ENCODE peak calls at places on chromosomes 4 and X, in four cellular contexts. V, C, L and W are unnamed samples.

GRCh38 chr4:8195431-8195830 is 3.7 kb upstream of the SH3TC1 start:
- DNase-seq in L (no peak), V (no peak), C (no peak), W (no peak)

GRCh38 chr4:129037093-129037492 is 56.2 kb downstream of the SCLT1 start:
- DNase-seq in C (no peak), V (no peak), L (no peak), W (no peak)

GRCh38 chrX:78574306-78574705 is 84.8 kb downstream of the RTL3 start:
- DNase-seq in V (no peak), C (no peak), L (no peak), W (no peak)

GRCh38 chr4:168451331-168451730 is 29.0 kb downstream of the DDX60L start:
- DNase-seq in C (no peak), L (no peak), V (no peak), W (no peak)

GRCh38 chrX:153708415-153708814 is 15.8 kb downstream of the BCAP31 start:
- DNase-seq in C (no peak), L (no peak), V (no peak), W (peak; percentile 69)

GRCh38 chrX:80828232-80828631 is 18.6 kb upstream of the BRWD3 start:
- DNase-seq in C (no peak), V (no peak), L (no peak), W (no peak)

GRCh38 chr4:165945991-165946390 is 73.0 kb downstream of the TLL1 start:
- DNase-seq in L (no peak), V (no peak), C (no peak), W (no peak)

GRCh38 chrX:47358387-47359065 is 11.9 kb upstream of the ZNF157 start:
- DNase-seq in V (no peak), L (no peak), C (no peak), W (no peak)

GRCh38 chrX:72394518-72395163 is 88.9 kb upstream of the CITED1 start:
- DNase-seq in L (no peak), C (no peak), V (no peak), W (no peak)

GRCh38 chr4:76197971-76198410 is 15.6 kb downstream of the SCARB2 start:
- DNase-seq in V (no peak), L (no peak), C (no peak), W (no peak)

GRCh38 chr4:142719854-142720541 is 126.1 kb downstream of the INPP4B start:
- DNase-seq in C (no peak), V (peak; percentile 68), L (no peak), W (peak; percentile 44)

GRCh38 chrX:54357414-54358377 is at the start of gene WNK3:
- DNase-seq in C (no peak), V (no peak), L (peak; percentile 57), W (no peak)

GRCh38 chr4:25795566-25796454 is 67.0 kb downstream of the SEL1L3 start:
- DNase-seq in V (no peak), C (no peak), L (no peak), W (no peak)

GRCh38 chrX:150968862-150969720 is 14.0 kb upstream of the HMGB3 start:
- DNase-seq in V (no peak), L (no peak), C (no peak), W (no peak)

GRCh38 chr4:120066525-120067333 is at the start of gene MAD2L1:
- DNase-seq in C (peak; percentile 92), L (peak; percentile 95), V (peak; percentile 94), W (peak; percentile 87)

GRCh38 chr4:120062663-120063195 is 3.9 kb downstream of the MAD2L1 start:
- DNase-seq in V (no peak), C (no peak), L (no peak), W (no peak)

GRCh38 chr4:120066182-120066524 is 495 bp downstream of the MAD2L1 start:
- DNase-seq in L (no peak), C (no peak), V (no peak), W (no peak)

GRCh38 chr4:120070191-120070590 is 3.5 kb upstream of the MAD2L1 start:
- DNase-seq in L (no peak), C (no peak), V (no peak), W (no peak)

DNA sequence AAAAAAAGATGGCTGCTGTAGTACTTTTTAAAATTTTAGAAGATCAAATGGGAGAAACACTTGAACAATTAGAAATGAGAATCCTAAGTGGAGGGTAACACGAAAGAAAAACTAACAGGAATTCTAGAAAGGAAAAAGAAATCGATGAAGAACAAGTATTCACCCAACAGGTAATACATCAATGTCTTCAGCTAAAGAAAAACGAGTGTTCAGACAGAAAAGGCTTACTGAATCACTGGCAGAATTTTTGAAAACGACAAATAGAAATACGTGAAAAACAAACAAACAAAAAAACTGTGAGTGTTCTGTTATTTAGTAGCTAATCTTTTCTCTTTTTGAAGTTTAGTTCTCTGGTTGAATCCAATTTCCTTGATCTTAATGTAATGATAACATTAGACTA is 1.8 kb downstream of the MAD2L1 start:
- DNase-seq in V (no peak), L (no peak), C (no peak), W (no peak)
- H3K27ac ChIP-seq in V (no peak overlapping the region), L (no peak overlapping the region), C (no peak overlapping the region), W (no peak overlapping the region)

DNA sequence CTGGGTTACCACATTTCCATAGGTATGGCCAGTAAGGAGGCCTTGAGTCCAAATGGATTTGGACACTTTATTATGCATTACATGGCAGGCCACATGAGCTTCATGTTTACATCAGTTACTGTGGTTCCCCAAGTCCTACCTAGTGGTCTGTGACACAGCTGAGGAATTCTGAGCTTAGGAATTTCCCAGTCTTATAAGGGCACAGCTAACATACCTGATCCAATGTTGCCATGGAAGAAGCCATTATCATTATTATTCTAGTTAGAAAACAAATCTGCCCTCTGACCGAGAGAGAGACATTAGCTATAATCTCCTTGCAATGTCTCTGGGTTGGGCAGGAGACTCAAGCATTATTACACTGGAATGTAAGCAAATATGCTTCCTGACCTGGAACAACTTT is 174.4 kb upstream of the NUDT10 start:
- DNase-seq in C (no peak), L (no peak), V (no peak), W (no peak)
- H3K27ac ChIP-seq in C (no peak overlapping the region), L (no peak overlapping the region), V (no peak overlapping the region), W (no peak overlapping the region)

DNA sequence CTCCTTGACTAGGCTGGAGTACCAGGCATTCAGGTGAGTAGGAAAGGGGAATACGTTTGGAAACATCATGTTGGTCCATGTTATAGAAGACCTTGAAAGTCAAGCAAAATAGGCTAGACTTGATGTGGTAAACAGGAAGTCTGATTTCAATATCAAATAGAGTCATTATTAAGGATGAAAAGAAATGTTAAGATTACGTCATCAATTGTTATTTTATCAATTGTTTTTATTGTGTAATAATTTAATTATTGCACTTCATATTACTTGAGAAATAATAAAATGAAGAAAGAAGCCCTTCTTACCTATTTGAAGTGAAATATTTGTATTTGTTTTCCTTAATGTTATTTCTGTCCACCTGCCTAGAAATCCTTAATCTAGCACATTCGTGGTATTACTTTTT is 361.0 kb upstream of the HAND2 start:
- DNase-seq in C (no peak), V (no peak), L (no peak), W (no peak)
- H3K27ac ChIP-seq in C (no peak overlapping the region), V (no peak overlapping the region), L (no peak overlapping the region), W (no peak overlapping the region)

DNA sequence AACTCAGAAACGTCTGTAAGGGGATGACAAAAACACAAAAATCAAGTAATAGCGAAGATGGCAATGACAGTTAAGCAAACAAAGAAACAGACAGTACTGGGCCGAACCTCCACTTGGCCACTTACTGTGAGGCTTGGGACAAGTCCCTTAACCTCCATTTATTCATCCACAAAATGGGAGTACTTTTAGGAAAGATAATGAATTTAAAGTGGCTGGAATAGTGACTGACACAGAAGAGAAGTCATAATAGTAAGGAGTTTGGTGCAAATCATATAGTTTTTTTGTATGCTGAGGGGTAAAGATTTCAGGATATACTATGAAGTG is 1.4 kb upstream of the TLR6 start:
- DNase-seq in V (no peak), L (no peak), C (no peak), W (no peak)
- H3K27ac ChIP-seq in V (peak overlapping the region; percentile 84), L (peak overlapping the region; percentile 71), C (peak overlapping the region; percentile 93), W (peak overlapping the region; percentile 89)

DNA sequence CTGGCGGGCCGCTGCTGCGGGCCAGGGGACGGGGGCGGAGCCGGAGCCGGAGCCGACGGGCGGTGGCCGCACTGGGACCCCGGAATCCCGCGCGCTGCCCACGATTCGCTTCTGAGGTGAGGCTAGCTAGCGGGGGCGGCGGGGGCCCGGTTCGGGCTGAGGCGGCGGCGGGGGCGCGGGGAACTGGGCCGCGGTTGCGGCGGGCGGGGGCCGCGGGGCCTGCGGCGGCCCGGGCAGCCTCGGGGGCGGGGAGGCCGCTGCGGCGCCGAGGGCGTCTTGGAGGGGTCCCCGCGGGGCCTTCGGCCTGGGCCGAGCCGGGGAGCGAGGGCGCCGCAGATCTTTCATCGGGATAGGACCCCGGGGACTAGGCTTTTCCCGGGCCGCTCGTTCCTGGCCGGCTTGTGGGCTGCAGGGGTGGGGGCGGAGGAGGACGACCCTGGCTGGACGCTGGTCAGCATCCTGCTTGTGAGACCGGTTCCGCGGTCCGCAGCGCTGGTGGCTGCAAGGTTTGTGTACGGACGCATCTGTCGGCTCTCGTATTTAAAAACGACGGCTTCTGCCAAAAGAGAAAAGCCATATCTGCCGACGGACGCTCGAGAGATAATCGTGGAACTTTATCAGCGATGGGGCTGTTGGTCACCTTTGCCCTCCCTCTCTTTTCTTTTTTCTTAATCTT is 403 bp downstream of the ADD1 start:
- DNase-seq in V (no peak), L (no peak), C (no peak), W (no peak)
- H3K27ac ChIP-seq in V (peak overlapping the region; percentile 68), L (peak overlapping the region; percentile 97), C (peak overlapping the region; percentile 61), W (peak overlapping the region; percentile 63)

GRCh38 chr4:740011-740410 is 34.4 kb downstream of the PCGF3 start:
- DNase-seq in V (no peak), L (no peak), C (no peak), W (no peak)

GRCh38 chr4:739569-739968 is 33.9 kb downstream of the PCGF3 start:
- DNase-seq in C (no peak), V (no peak), L (no peak), W (no peak)

GRCh38 chr4:738781-739280 is 33.2 kb downstream of the PCGF3 start:
- DNase-seq in C (no peak), V (no peak), L (no peak), W (no peak)

GRCh38 chr4:742096-742741 is 36.6 kb downstream of the PCGF3 start:
- DNase-seq in C (no peak), L (no peak), V (no peak), W (no peak)

DNA sequence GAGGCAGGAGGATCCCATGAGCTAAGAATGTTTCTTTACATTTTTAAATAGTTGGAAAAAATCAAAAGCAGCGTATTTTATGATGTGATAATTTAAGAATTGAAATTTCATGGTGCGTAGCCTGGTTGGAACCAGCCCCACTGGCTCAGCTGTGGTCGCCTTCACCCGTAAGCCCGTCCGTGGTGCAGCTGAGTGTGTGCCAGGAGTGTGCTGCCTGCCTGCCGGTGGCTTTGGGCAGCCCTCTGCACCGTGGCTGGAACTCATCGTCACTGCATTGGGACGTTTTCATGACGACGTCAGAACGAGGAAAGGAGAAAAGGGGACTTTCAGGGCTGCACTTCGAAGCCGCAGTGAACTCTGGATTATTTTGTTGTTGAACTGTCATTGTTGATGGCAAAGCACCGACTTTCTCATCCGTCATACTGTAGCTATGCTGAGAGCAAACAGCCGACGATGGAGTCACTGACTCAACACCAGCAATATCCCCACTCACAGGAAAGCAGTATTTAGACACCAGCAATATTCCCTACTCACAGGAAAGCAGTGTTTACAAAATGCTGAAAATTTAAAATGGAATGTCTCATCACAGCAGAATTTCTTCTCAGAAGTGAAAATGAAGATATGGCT is 35.1 kb downstream of the PCGF3 start:
- DNase-seq in C (no peak), L (no peak), V (no peak), W (no peak)
- H3K27ac ChIP-seq in C (no peak overlapping the region), L (no peak overlapping the region), V (no peak overlapping the region), W (no peak overlapping the region)

DNA sequence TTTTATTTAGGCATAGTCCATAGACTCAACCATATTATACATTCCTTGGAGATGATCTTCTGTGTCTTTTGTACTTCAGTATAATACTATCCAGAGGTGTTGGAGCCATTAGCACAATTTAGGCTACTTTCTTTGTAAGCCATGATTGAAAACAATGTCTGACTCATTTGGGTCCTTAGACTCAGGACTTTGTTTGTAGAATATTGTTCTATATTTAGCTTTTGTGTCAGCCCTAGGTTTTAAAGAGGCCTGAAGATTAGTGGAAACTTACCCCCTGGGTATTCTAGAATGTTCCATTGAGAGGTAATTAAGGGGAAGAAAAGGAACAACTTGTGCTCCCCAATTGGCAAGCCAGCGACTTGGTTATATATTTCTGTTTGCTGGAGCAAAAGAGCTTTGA is 145.2 kb upstream of the SCML1 start:
- DNase-seq in C (no peak), L (no peak), V (no peak), W (no peak)
- H3K27ac ChIP-seq in C (peak overlapping the region; percentile 51), L (no peak overlapping the region), V (no peak overlapping the region), W (peak overlapping the region; percentile 56)